ENCODE peak calls at places on chromosomes 2 and 18, in ten cellular contexts. B, O, T, W, E, J, V, A, I and D are unnamed samples.

GRCh38 chr2:162245737-162246136 is 2.5 kb upstream of the FAP start:
- DNase-seq in V (no peak), I (no peak), T (no peak), W (peak), O (peak), A (no peak), J (no peak), E (no peak), B (peak), D (no peak)

GRCh38 chr2:39948016-39948719 is 169.1 kb upstream of the THUMPD2 start:
- DNase-seq in A (no peak), W (peak), O (peak), T (no peak), B (peak), J (no peak), I (no peak), E (peak), V (no peak), D (no peak)

GRCh38 chr2:237867465-237867864 is 8.0 kb downstream of the RAMP1 start:
- DNase-seq in A (no peak), O (no peak), B (no peak), J (no peak), V (no peak), E (no peak), W (no peak), T (no peak), I (no peak), D (no peak)

GRCh38 chr2:24021122-24021998 is 11.5 kb downstream of the MFSD2B start:
- DNase-seq in B (peak), V (no peak), J (peak), O (no peak), T (no peak), W (no peak), I (peak), E (no peak), A (peak), D (no peak)

GRCh38 chr2:184113691-184114403 is 484.5 kb upstream of the ZNF804A start:
- DNase-seq in O (no peak), V (no peak), B (no peak), J (no peak), E (peak), T (no peak), W (no peak), I (no peak), A (no peak), D (no peak)

GRCh38 chr2:111072220-111072871 is 48.4 kb upstream of the BCL2L11 start:
- DNase-seq in B (peak), I (no peak), J (no peak), A (no peak), E (peak), V (peak), T (no peak), W (peak), O (peak), D (no peak)

GRCh38 chr2:66587216-66587615 is 152.3 kb downstream of the MEIS1 start:
- DNase-seq in W (peak), T (no peak), E (no peak), B (peak), O (no peak), J (peak), A (peak), V (peak), I (no peak), D (no peak)

GRCh38 chr2:122389694-122390093 is 634.2 kb downstream of the TSN start:
- DNase-seq in B (no peak), J (no peak), W (no peak), V (no peak), O (no peak), A (no peak), T (no peak), I (no peak), E (no peak), D (no peak)

GRCh38 chr2:9594361-9595063 is 36.3 kb downstream of the YWHAQ start:
- DNase-seq in B (peak), E (peak), W (peak), I (no peak), J (no peak), A (no peak), T (no peak), O (peak), V (no peak), D (no peak)

GRCh38 chr18:76978616-76979015 is 154.0 kb downstream of the MBP start:
- DNase-seq in O (no peak), I (no peak), T (no peak), A (no peak), J (peak), W (no peak), V (no peak), E (no peak), B (no peak), D (no peak)

GRCh38 chr2:55223958-55224760 is 7.9 kb downstream of the CLHC1 start:
- DNase-seq in J (no peak), A (no peak), V (no peak), E (no peak), I (no peak), W (no peak), O (no peak), T (no peak), B (no peak), D (peak)

GRCh38 chr2:206256711-206257110 is 17.8 kb upstream of the ZDBF2 start:
- DNase-seq in E (no peak), O (no peak), J (no peak), W (no peak), B (no peak), I (no peak), A (no peak), V (no peak), T (no peak), D (no peak)

GRCh38 chr2:62216616-62217015 is 20.7 kb downstream of the B3GNT2 start:
- DNase-seq in B (peak), A (no peak), W (peak), V (no peak), E (peak), O (peak), J (no peak), T (no peak), I (no peak), D (no peak)

GRCh38 chr2:129902731-129903585 is 76.5 kb upstream of the RAB6C start:
- DNase-seq in I (no peak), E (no peak), A (no peak), V (no peak), W (no peak), O (no peak), J (peak), B (no peak), T (no peak), D (no peak)

GRCh38 chr18:24685232-24685959 is 225.0 kb downstream of the HRH4 start:
- DNase-seq in E (no peak), I (no peak), J (no peak), A (no peak), O (no peak), V (no peak), T (no peak), W (no peak), B (no peak), D (no peak)

GRCh38 chr2:81583311-81584108 is 1279.0 kb upstream of the LRRTM1 start:
- DNase-seq in T (no peak), O (no peak), V (no peak), B (no peak), W (no peak), J (no peak), A (no peak), I (no peak), E (no peak), D (no peak)

GRCh38 chr2:147631294-147631693 is 213.5 kb upstream of the ACVR2A start:
- DNase-seq in W (no peak), J (no peak), A (no peak), V (no peak), T (no peak), I (no peak), E (no peak), B (no peak), O (no peak), D (no peak)

GRCh38 chr2:105406221-105406620 is 7.4 kb upstream of the FHL2 start:
- DNase-seq in V (no peak), O (peak), W (peak), B (peak), I (no peak), A (no peak), T (no peak), E (peak), J (no peak), D (no peak)

GRCh38 chr2:65974067-65974723 is 460.7 kb upstream of the MEIS1 start:
- DNase-seq in V (no peak), A (no peak), W (no peak), B (no peak), I (no peak), O (no peak), J (no peak), E (no peak), T (no peak), D (no peak)

GRCh38 chr2:195863121-195863520 is 205.5 kb downstream of the DNAH7 start:
- DNase-seq in T (no peak), J (no peak), I (no peak), A (no peak), B (no peak), O (no peak), W (no peak), V (no peak), E (no peak), D (no peak)

GRCh38 chr2:214328941-214329340 is 81.9 kb upstream of the VWC2L start:
- DNase-seq in A (no peak), O (no peak), I (no peak), W (no peak), V (no peak), T (no peak), J (no peak), B (no peak), E (no peak), D (peak)

GRCh38 chr2:8547284-8548064 is 134.4 kb upstream of the ID2 start:
- DNase-seq in A (peak), I (no peak), V (no peak), J (no peak), W (no peak), T (no peak), B (no peak), O (no peak), E (no peak), D (no peak)

GRCh38 chr2:195706161-195706900 is 49.3 kb downstream of the SLC39A10 start:
- DNase-seq in W (peak), O (no peak), E (no peak), B (peak), I (no peak), V (no peak), A (no peak), T (no peak), J (no peak), D (no peak)

GRCh38 chr2:164260506-164260905 is 360.8 kb downstream of the GRB14 start:
- DNase-seq in O (no peak), B (peak), I (no peak), V (no peak), W (peak), A (no peak), J (no peak), T (no peak), E (no peak), D (no peak)

GRCh38 chr2:65053199-65053598 is 3.0 kb upstream of the CEP68 start:
- DNase-seq in O (no peak), V (no peak), J (no peak), E (no peak), W (no peak), T (no peak), A (no peak), I (peak), B (no peak), D (no peak)

GRCh38 chr2:176653856-176654443 is 384.7 kb downstream of the MTX2 start:
- DNase-seq in V (peak), T (no peak), E (peak), W (peak), J (no peak), O (no peak), B (peak), A (peak), I (no peak), D (peak)

GRCh38 chr2:15311201-15311882 is 249.8 kb downstream of the NBAS start:
- DNase-seq in A (no peak), O (no peak), W (peak), B (no peak), I (no peak), V (no peak), J (no peak), E (no peak), T (no peak), D (no peak)

GRCh38 chr2:240231838-240232244 is 91.4 kb upstream of the OTOS start:
- DNase-seq in B (no peak), E (no peak), J (peak), O (no peak), I (no peak), V (no peak), T (no peak), A (no peak), W (no peak), D (no peak)

GRCh38 chr2:153386481-153386891 is 92.1 kb downstream of the RPRM start:
- DNase-seq in T (no peak), J (no peak), E (no peak), O (no peak), W (no peak), B (no peak), I (no peak), A (no peak), V (no peak), D (peak)

GRCh38 chr18:26356045-26356785 is 130.0 kb downstream of the TAF4B start:
- DNase-seq in J (no peak), A (no peak), O (no peak), W (no peak), E (no peak), B (no peak), T (no peak), I (no peak), V (no peak), D (no peak)